ENCODE peak calls at places on chromosomes 5 and 9, in five cellular contexts. One of them, this sample, is unnamed.

GRCh38 chr9:32378496-32378895 is 5.9 kb upstream of the ACO1 start:
- DNase-seq in IMR-90: peak; percentile 81
- DNase-seq in K562: peak; percentile 31
- DNase-seq in GM12878: peak; percentile 40
- DNase-seq in HepG2: peak; percentile 76
- DNase-seq in this sample: peak; percentile 80

GRCh38 chr9:128034821-128035764 is 32.0 kb downstream of the NAIF1 start:
- DNase-seq in IMR-90: peak; percentile 71
- DNase-seq in K562: peak; percentile 86
- DNase-seq in GM12878: peak; percentile 60
- DNase-seq in HepG2: peak; percentile 81
- DNase-seq in this sample: peak; percentile 91

GRCh38 chr9:111674319-111674718 is 12.9 kb downstream of the GNG10 start:
- DNase-seq in IMR-90: no peak
- DNase-seq in K562: no peak
- DNase-seq in GM12878: no peak
- DNase-seq in HepG2: no peak
- DNase-seq in this sample: no peak

GRCh38 chr9:130692365-130692764 is 1.2 kb upstream of the EXOSC2 start:
- DNase-seq in IMR-90: no peak
- DNase-seq in K562: no peak
- DNase-seq in GM12878: no peak
- DNase-seq in HepG2: no peak
- DNase-seq in this sample: peak; percentile 41

GRCh38 chr9:83623634-83623991 is 670 bp downstream of the IDNK start:
- DNase-seq in IMR-90: no peak
- DNase-seq in K562: no peak
- DNase-seq in GM12878: no peak
- DNase-seq in HepG2: peak; percentile 46
- DNase-seq in this sample: no peak

GRCh38 chr5:39072915-39073758 is 1.1 kb downstream of the RICTOR start:
- DNase-seq in IMR-90: peak; percentile 45
- DNase-seq in K562: peak; percentile 50
- DNase-seq in GM12878: peak; percentile 38
- DNase-seq in HepG2: peak; percentile 66
- DNase-seq in this sample: no peak

GRCh38 chr9:26077860-26078259 is 399.6 kb upstream of the TUSC1 start:
- DNase-seq in IMR-90: no peak
- DNase-seq in K562: no peak
- DNase-seq in GM12878: no peak
- DNase-seq in HepG2: no peak
- DNase-seq in this sample: no peak

GRCh38 chr5:50666261-50667078 is at the start of gene PARP8:
- DNase-seq in IMR-90: peak; percentile 30
- DNase-seq in K562: no peak
- DNase-seq in GM12878: no peak
- DNase-seq in HepG2: no peak
- DNase-seq in this sample: peak; percentile 9

GRCh38 chr5:76579166-76579765 is 43.9 kb downstream of the F2RL2 start:
- DNase-seq in IMR-90: peak; percentile 66
- DNase-seq in K562: no peak
- DNase-seq in GM12878: no peak
- DNase-seq in HepG2: no peak
- DNase-seq in this sample: no peak

GRCh38 chr5:178668579-178668978 is 41.7 kb upstream of the CLK4 start:
- DNase-seq in IMR-90: no peak
- DNase-seq in K562: no peak
- DNase-seq in GM12878: no peak
- DNase-seq in HepG2: no peak
- DNase-seq in this sample: no peak

GRCh38 chr5:16265141-16265540 is 85.5 kb upstream of the MARCHF11 start:
- DNase-seq in IMR-90: no peak
- DNase-seq in K562: no peak
- DNase-seq in GM12878: no peak
- DNase-seq in HepG2: no peak
- DNase-seq in this sample: no peak

GRCh38 chr5:154058055-154059038 is 19.6 kb downstream of the MFAP3 start:
- DNase-seq in IMR-90: peak; percentile 31
- DNase-seq in K562: no peak
- DNase-seq in GM12878: peak; percentile 63
- DNase-seq in HepG2: no peak
- DNase-seq in this sample: no peak

GRCh38 chr5:135887881-135888614 is 7.6 kb downstream of the IL9 start:
- DNase-seq in IMR-90: peak; percentile 52
- DNase-seq in K562: peak; percentile 13
- DNase-seq in GM12878: no peak
- DNase-seq in HepG2: peak; percentile 54
- DNase-seq in this sample: peak; percentile 38

DNA sequence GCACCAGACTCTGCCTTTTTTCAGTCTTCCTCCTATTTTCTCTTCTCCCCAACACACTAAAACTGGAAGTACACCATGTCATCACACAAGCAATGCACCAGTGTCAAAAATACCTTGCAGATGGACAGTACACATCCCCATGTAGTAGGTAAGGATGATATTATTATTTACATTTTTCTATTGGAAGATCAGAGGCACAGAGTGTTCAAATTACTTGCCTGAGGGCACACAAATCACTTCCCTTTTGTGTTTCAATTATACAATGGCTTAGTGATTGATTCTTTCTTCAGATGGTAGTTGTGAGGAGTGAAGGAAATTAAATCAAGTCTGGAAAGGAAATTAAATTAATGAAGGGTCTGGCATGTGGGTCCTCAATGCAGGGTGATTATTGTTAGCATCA is 39.6 kb downstream of the CTSL start:
- DNase-seq in IMR-90: no peak
- DNase-seq in K562: no peak
- DNase-seq in GM12878: no peak
- DNase-seq in HepG2: no peak
- DNase-seq in this sample: no peak
- TF ChIP-seq RAD21 in IMR-90: no peak
- TF ChIP-seq RAD21 in K562: no peak
- TF ChIP-seq RAD21 in GM12878: no peak
- TF ChIP-seq RAD21 in HepG2: no peak
- TF ChIP-seq RAD21 in this sample: no peak

DNA sequence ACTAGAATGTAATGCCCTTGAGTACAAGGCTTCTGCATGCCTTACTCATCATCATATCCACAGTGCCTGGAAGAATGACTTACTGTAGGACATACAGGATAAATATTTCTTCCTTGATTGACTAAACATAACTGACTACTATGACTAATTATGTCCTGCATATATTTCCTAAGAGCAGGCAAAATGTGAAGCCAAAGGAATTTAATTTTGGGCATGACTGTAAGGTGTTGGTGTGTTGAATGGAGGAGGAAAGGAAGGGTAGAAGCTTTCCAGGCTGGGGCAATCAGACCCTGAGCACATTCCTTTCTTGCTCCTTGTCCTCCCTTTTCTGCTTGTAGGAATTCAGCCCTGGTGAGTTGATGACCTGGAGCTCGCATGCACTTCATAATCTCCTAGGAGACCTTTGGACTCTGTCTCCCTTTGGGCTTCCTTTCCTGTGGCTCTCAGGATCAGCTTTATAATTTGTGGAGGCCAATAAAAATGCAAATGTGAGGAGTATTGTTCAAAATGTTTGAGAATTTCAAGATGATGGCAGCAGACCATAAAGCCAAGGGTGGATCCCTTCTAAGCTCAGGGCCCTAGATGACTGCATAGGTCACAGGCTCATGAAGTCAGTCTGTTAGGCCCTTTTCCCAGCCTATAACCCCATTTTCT is 174.0 kb downstream of the HMHB1 start:
- DNase-seq in IMR-90: peak; percentile 79
- DNase-seq in K562: no peak
- DNase-seq in GM12878: no peak
- DNase-seq in HepG2: no peak
- DNase-seq in this sample: no peak
- TF ChIP-seq BHLHE40 in IMR-90: no peak
- TF ChIP-seq BHLHE40 in K562: no peak
- TF ChIP-seq BHLHE40 in GM12878: no peak
- TF ChIP-seq BHLHE40 in HepG2: no peak
- TF ChIP-seq BHLHE40 in this sample: no peak

GRCh38 chr9:107703651-107704050 is 214.1 kb upstream of the KLF4 start:
- DNase-seq in IMR-90: no peak
- DNase-seq in K562: no peak
- DNase-seq in GM12878: no peak
- DNase-seq in HepG2: no peak
- DNase-seq in this sample: no peak
- TF ChIP-seq RAD21 in IMR-90: no peak
- TF ChIP-seq RAD21 in K562: no peak
- TF ChIP-seq RAD21 in GM12878: no peak
- TF ChIP-seq RAD21 in HepG2: no peak
- TF ChIP-seq RAD21 in this sample: no peak

GRCh38 chr5:56123531-56124243 is 109.4 kb downstream of the ANKRD55 start:
- DNase-seq in IMR-90: peak; percentile 100
- DNase-seq in K562: peak; percentile 93
- DNase-seq in GM12878: no peak
- DNase-seq in HepG2: peak; percentile 99
- DNase-seq in this sample: peak; percentile 98
- TF ChIP-seq BHLHE40 in IMR-90: peak; percentile 34
- TF ChIP-seq BHLHE40 in K562: peak; percentile 80
- TF ChIP-seq BHLHE40 in GM12878: no peak
- TF ChIP-seq BHLHE40 in HepG2: no peak
- TF ChIP-seq BHLHE40 in this sample: no peak

GRCh38 chr9:87216036-87216435 is 268.7 kb upstream of the GAS1 start:
- DNase-seq in IMR-90: no peak
- DNase-seq in K562: no peak
- DNase-seq in GM12878: no peak
- DNase-seq in HepG2: no peak
- DNase-seq in this sample: no peak
- TF ChIP-seq RAD21 in IMR-90: no peak
- TF ChIP-seq RAD21 in K562: no peak
- TF ChIP-seq RAD21 in GM12878: no peak
- TF ChIP-seq RAD21 in HepG2: no peak
- TF ChIP-seq RAD21 in this sample: no peak